ENCODE peak calls at places on chromosomes 2 and 18, in eight cellular contexts. L is GM13977; A is right cardiac atrium; G is NCI-H748 treated with DMSO at 0.1 percent for 48 hours; E is KBM-7; H is effector memory CD8-positive, alpha-beta T cell; R is fibroblast of pulmonary artery; Z is stimulated activated effector memory CD8-positive, alpha-beta T cell treated with anti-CD3 and anti-CD28 coated beads, Interleukin-12 subunit alpha, Interleukin-12 subunit beta, amount 100 ng/mL, for 72 hours. I is an unnamed sample.

GRCh38 chr2:138147796-138148195 is 183.5 kb downstream of the HNMT start:
- DNase-seq in L (no peak), A (no peak), G (no peak), E (no peak), H (no peak), R (peak; percentile 25), Z (no peak), I (no peak)

GRCh38 chr2:68889500-68889899 is 18.3 kb upstream of the BMP10 start:
- DNase-seq in L (no peak), A (peak; percentile 84), G (no peak), E (peak; percentile 40), H (no peak), R (peak; percentile 52), Z (no peak), I (no peak)

GRCh38 chr2:73266061-73266891 is 18.0 kb downstream of the FBXO41 start:
- DNase-seq in L (no peak), A (no peak), G (no peak), E (no peak), H (no peak), R (no peak), Z (no peak), I (no peak)

GRCh38 chr18:75161629-75162028 is 47.3 kb downstream of the PTGR3 start:
- DNase-seq in L (peak; percentile 34), A (no peak), G (no peak), E (peak; percentile 81), H (no peak), R (no peak), Z (peak; percentile 48), I (peak; percentile 47)

GRCh38 chr2:151239624-151240023 is 22.0 kb downstream of the RBM43 start:
- DNase-seq in L (no peak), A (peak; percentile 20), G (no peak), E (no peak), H (no peak), R (no peak), Z (no peak), I (no peak)

GRCh38 chr2:54520687-54521086 is 64.6 kb downstream of the SPTBN1 start:
- DNase-seq in L (no peak), A (no peak), G (no peak), E (no peak), H (no peak), R (peak; percentile 86), Z (no peak), I (no peak)

GRCh38 chr2:192194065-192194865 is 468 bp downstream of the TMEFF2 start:
- DNase-seq in L (peak; percentile 27), A (peak; percentile 61), G (peak; percentile 82), E (peak; percentile 7), H (peak; percentile 4), R (no peak), Z (peak; percentile 48), I (peak; percentile 26)

GRCh38 chr2:38146917-38147307 is 71.0 kb upstream of the CYP1B1 start:
- DNase-seq in L (peak; percentile 48), A (peak; percentile 26), G (no peak), E (no peak), H (no peak), R (peak; percentile 95), Z (no peak), I (peak; percentile 67)

GRCh38 chr18:63366270-63366990 is 576 bp downstream of the KDSR start:
- DNase-seq in L (peak; percentile 69), A (peak; percentile 63), G (peak; percentile 30), E (peak; percentile 58), H (peak; percentile 51), R (peak; percentile 55), Z (peak; percentile 76), I (peak; percentile 78)

GRCh38 chr18:55141318-55141717 is 182.1 kb upstream of the CCDC68 start:
- DNase-seq in L (no peak), A (no peak), G (no peak), E (no peak), H (no peak), R (no peak), Z (no peak), I (no peak)

GRCh38 chr2:200787351-200788128 is 24.2 kb upstream of the BZW1 start:
- DNase-seq in L (no peak), A (no peak), G (no peak), E (no peak), H (no peak), R (peak; percentile 96), Z (peak; percentile 47), I (no peak)

GRCh38 chr2:7725132-7725849 is 808.1 kb downstream of the RNF144A start:
- DNase-seq in L (peak; percentile 6), A (no peak), G (no peak), E (no peak), H (peak; percentile 60), R (peak; percentile 16), Z (peak; percentile 77), I (no peak)

GRCh38 chr18:36624451-36625167 is 204.2 kb downstream of the TPGS2 start:
- DNase-seq in L (no peak), A (no peak), G (no peak), E (no peak), H (no peak), R (no peak), Z (no peak), I (no peak)

GRCh38 chr2:132909427-132909826 is 239.4 kb upstream of the LYPD1 start:
- DNase-seq in L (no peak), A (no peak), G (no peak), E (no peak), H (no peak), R (peak; percentile 30), Z (no peak), I (no peak)

GRCh38 chr2:23286765-23287155 is 98.2 kb upstream of the KLHL29 start:
- DNase-seq in L (no peak), A (peak; percentile 61), G (no peak), E (no peak), H (no peak), R (peak; percentile 62), Z (no peak), I (no peak)

GRCh38 chr2:45331034-45331786 is 279.9 kb downstream of the SRBD1 start:
- DNase-seq in L (no peak), A (no peak), G (peak; percentile 62), E (no peak), H (no peak), R (no peak), Z (no peak), I (no peak)

GRCh38 chr2:100666996-100667395 is 104.2 kb downstream of the PDCL3 start:
- DNase-seq in L (no peak), A (no peak), G (no peak), E (no peak), H (no peak), R (no peak), Z (no peak), I (no peak)

GRCh38 chr2:231104115-231104713 is 20.6 kb downstream of the HTR2B start:
- DNase-seq in L (peak; percentile 44), A (no peak), G (peak; percentile 19), E (peak; percentile 82), H (peak; percentile 42), R (peak; percentile 85), Z (peak; percentile 57), I (peak; percentile 46)

GRCh38 chr2:177808984-177809809 is 263.4 kb downstream of the PDE11A start:
- DNase-seq in L (no peak), A (no peak), G (no peak), E (no peak), H (no peak), R (no peak), Z (no peak), I (no peak)

GRCh38 chr2:209629622-209630021 is 142.0 kb upstream of the UNC80 start:
- DNase-seq in L (no peak), A (no peak), G (no peak), E (no peak), H (no peak), R (peak; percentile 59), Z (no peak), I (no peak)

GRCh38 chr18:22913861-22914260 is 19.3 kb upstream of the RBBP8 start:
- DNase-seq in L (no peak), A (no peak), G (peak; percentile 92), E (no peak), H (no peak), R (no peak), Z (no peak), I (no peak)

GRCh38 chr18:21393986-21394385 is 152.0 kb downstream of the GREB1L start:
- DNase-seq in L (no peak), A (no peak), G (no peak), E (no peak), H (no peak), R (no peak), Z (no peak), I (no peak)

GRCh38 chr2:51812138-51812866 is 780.4 kb upstream of the NRXN1 start:
- DNase-seq in L (no peak), A (no peak), G (no peak), E (no peak), H (no peak), R (peak; percentile 50), Z (no peak), I (no peak)

GRCh38 chr2:223055836-223056235 is 3.8 kb downstream of the KCNE4 start:
- DNase-seq in L (no peak), A (peak; percentile 58), G (no peak), E (no peak), H (no peak), R (no peak), Z (no peak), I (no peak)

GRCh38 chr2:149701241-149701640 is 113.7 kb upstream of the MMADHC start:
- DNase-seq in L (no peak), A (no peak), G (no peak), E (no peak), H (no peak), R (no peak), Z (no peak), I (no peak)

GRCh38 chr2:185128331-185128730 is 530.0 kb downstream of the ZNF804A start:
- DNase-seq in L (no peak), A (no peak), G (no peak), E (no peak), H (no peak), R (no peak), Z (no peak), I (no peak)

GRCh38 chr18:9348079-9348671 is 13.6 kb downstream of the TWSG1 start:
- DNase-seq in L (peak; percentile 22), A (no peak), G (no peak), E (peak; percentile 35), H (no peak), R (peak; percentile 53), Z (no peak), I (peak; percentile 26)

GRCh38 chr2:167827352-167828097 is 419.9 kb downstream of the STK39 start:
- DNase-seq in L (no peak), A (no peak), G (no peak), E (no peak), H (no peak), R (no peak), Z (no peak), I (no peak)

GRCh38 chr18:53780666-53781065 is 443.8 kb downstream of the MBD2 start:
- DNase-seq in L (no peak), A (no peak), G (no peak), E (no peak), H (no peak), R (no peak), Z (no peak), I (no peak)

GRCh38 chr2:29323961-29324360 is 208.7 kb downstream of the CLIP4 start:
- DNase-seq in L (no peak), A (no peak), G (no peak), E (no peak), H (no peak), R (peak; percentile 29), Z (no peak), I (no peak)

GRCh38 chr2:152298754-152299153 is 36.2 kb upstream of the FMNL2 start:
- DNase-seq in L (no peak), A (no peak), G (no peak), E (no peak), H (no peak), R (peak; percentile 49), Z (no peak), I (no peak)

GRCh38 chr2:189318761-189319160 is 122.5 kb upstream of the WDR75 start:
- DNase-seq in L (no peak), A (no peak), G (no peak), E (no peak), H (no peak), R (no peak), Z (no peak), I (no peak)

GRCh38 chr18:61893304-61893970 is 630 bp upstream of the RNF152 start:
- DNase-seq in L (peak; percentile 72), A (peak; percentile 87), G (no peak), E (peak; percentile 22), H (peak; percentile 12), R (peak; percentile 52), Z (peak; percentile 51), I (peak; percentile 65)

GRCh38 chr2:195658541-195658890 is 1.5 kb downstream of the SLC39A10 start:
- DNase-seq in L (no peak), A (no peak), G (peak; percentile 42), E (no peak), H (no peak), R (peak; percentile 92), Z (no peak), I (no peak)